ENCODE peak calls at places on chromosomes 12 and 14, in ten cellular contexts. One of them, this sample, is unnamed.

GRCh38 chr12:3323002-3323685 is 167.9 kb upstream of the PRMT8 start:
- DNase-seq in esophagus muscularis mucosa: no peak
- DNase-seq in B cell: no peak
- DNase-seq in omental fat pad: no peak
- DNase-seq in type B pancreatic cell: no peak
- DNase-seq in kidney epithelial cell: no peak
- DNase-seq in tibial artery: no peak
- DNase-seq in A549: no peak
- DNase-seq in colonic mucosa: no peak
- DNase-seq in GM13977: no peak
- DNase-seq in this sample: no peak

GRCh38 chr12:79938843-79939242 is 3.9 kb upstream of the PPP1R12A start:
- DNase-seq in esophagus muscularis mucosa: no peak
- DNase-seq in B cell: no peak
- DNase-seq in omental fat pad: no peak
- DNase-seq in type B pancreatic cell: no peak
- DNase-seq in kidney epithelial cell: no peak
- DNase-seq in tibial artery: no peak
- DNase-seq in A549: no peak
- DNase-seq in colonic mucosa: no peak
- DNase-seq in GM13977: no peak
- DNase-seq in this sample: no peak

GRCh38 chr12:96193725-96194571 is at the start of gene ELK3:
- DNase-seq in esophagus muscularis mucosa: no peak
- DNase-seq in B cell: peak
- DNase-seq in omental fat pad: no peak
- DNase-seq in type B pancreatic cell: no peak
- DNase-seq in kidney epithelial cell: no peak
- DNase-seq in tibial artery: peak
- DNase-seq in A549: peak
- DNase-seq in colonic mucosa: peak
- DNase-seq in GM13977: peak
- DNase-seq in this sample: peak

GRCh38 chr12:105928436-105928835 is 210.3 kb downstream of the NUAK1 start:
- DNase-seq in esophagus muscularis mucosa: peak
- DNase-seq in B cell: no peak
- DNase-seq in omental fat pad: no peak
- DNase-seq in type B pancreatic cell: no peak
- DNase-seq in kidney epithelial cell: no peak
- DNase-seq in tibial artery: no peak
- DNase-seq in A549: no peak
- DNase-seq in colonic mucosa: peak
- DNase-seq in GM13977: no peak
- DNase-seq in this sample: no peak

GRCh38 chr12:54560374-54560858 is 11.0 kb downstream of the PDE1B start:
- DNase-seq in esophagus muscularis mucosa: peak
- DNase-seq in B cell: peak
- DNase-seq in omental fat pad: peak
- DNase-seq in type B pancreatic cell: no peak
- DNase-seq in kidney epithelial cell: no peak
- DNase-seq in tibial artery: peak
- DNase-seq in A549: peak
- DNase-seq in colonic mucosa: peak
- DNase-seq in GM13977: peak
- DNase-seq in this sample: peak

GRCh38 chr14:87161502-87161901 is 831.5 kb downstream of the GALC start:
- DNase-seq in esophagus muscularis mucosa: no peak
- DNase-seq in B cell: no peak
- DNase-seq in omental fat pad: no peak
- DNase-seq in type B pancreatic cell: no peak
- DNase-seq in kidney epithelial cell: no peak
- DNase-seq in tibial artery: no peak
- DNase-seq in A549: no peak
- DNase-seq in colonic mucosa: no peak
- DNase-seq in GM13977: no peak
- DNase-seq in this sample: no peak

GRCh38 chr12:124337628-124338027 is 42.7 kb downstream of the RFLNA start:
- DNase-seq in esophagus muscularis mucosa: no peak
- DNase-seq in B cell: no peak
- DNase-seq in omental fat pad: no peak
- DNase-seq in type B pancreatic cell: no peak
- DNase-seq in kidney epithelial cell: no peak
- DNase-seq in tibial artery: no peak
- DNase-seq in A549: no peak
- DNase-seq in colonic mucosa: no peak
- DNase-seq in GM13977: no peak
- DNase-seq in this sample: no peak

GRCh38 chr14:70359076-70359424 is 433 bp downstream of the COX16 start:
- DNase-seq in esophagus muscularis mucosa: no peak
- DNase-seq in B cell: no peak
- DNase-seq in omental fat pad: no peak
- DNase-seq in type B pancreatic cell: no peak
- DNase-seq in kidney epithelial cell: peak
- DNase-seq in tibial artery: no peak
- DNase-seq in A549: no peak
- DNase-seq in colonic mucosa: no peak
- DNase-seq in GM13977: peak
- DNase-seq in this sample: no peak

GRCh38 chr12:119180380-119181040 is 1.8 kb downstream of the HSPB8 start:
- DNase-seq in esophagus muscularis mucosa: no peak
- DNase-seq in B cell: no peak
- DNase-seq in omental fat pad: no peak
- DNase-seq in type B pancreatic cell: no peak
- DNase-seq in kidney epithelial cell: no peak
- DNase-seq in tibial artery: peak
- DNase-seq in A549: peak
- DNase-seq in colonic mucosa: peak
- DNase-seq in GM13977: no peak
- DNase-seq in this sample: no peak

GRCh38 chr14:95662376-95663186 is 23.6 kb upstream of the TCL1B start:
- DNase-seq in esophagus muscularis mucosa: no peak
- DNase-seq in B cell: no peak
- DNase-seq in omental fat pad: no peak
- DNase-seq in type B pancreatic cell: no peak
- DNase-seq in kidney epithelial cell: no peak
- DNase-seq in tibial artery: no peak
- DNase-seq in A549: no peak
- DNase-seq in colonic mucosa: no peak
- DNase-seq in GM13977: peak
- DNase-seq in this sample: no peak

GRCh38 chr12:47894652-47895051 is 10.1 kb downstream of the VDR start:
- DNase-seq in esophagus muscularis mucosa: no peak
- DNase-seq in B cell: no peak
- DNase-seq in omental fat pad: no peak
- DNase-seq in type B pancreatic cell: no peak
- DNase-seq in kidney epithelial cell: no peak
- DNase-seq in tibial artery: no peak
- DNase-seq in A549: no peak
- DNase-seq in colonic mucosa: peak
- DNase-seq in GM13977: no peak
- DNase-seq in this sample: no peak

GRCh38 chr14:67514650-67515385 is 18.3 kb upstream of the PLEKHH1 start:
- DNase-seq in esophagus muscularis mucosa: no peak
- DNase-seq in B cell: no peak
- DNase-seq in omental fat pad: no peak
- DNase-seq in type B pancreatic cell: peak
- DNase-seq in kidney epithelial cell: no peak
- DNase-seq in tibial artery: peak
- DNase-seq in A549: no peak
- DNase-seq in colonic mucosa: peak
- DNase-seq in GM13977: peak
- DNase-seq in this sample: peak

GRCh38 chr14:60051690-60052324 is 39.9 kb upstream of the PCNX4 start:
- DNase-seq in esophagus muscularis mucosa: no peak
- DNase-seq in B cell: no peak
- DNase-seq in omental fat pad: no peak
- DNase-seq in type B pancreatic cell: no peak
- DNase-seq in kidney epithelial cell: no peak
- DNase-seq in tibial artery: no peak
- DNase-seq in A549: no peak
- DNase-seq in colonic mucosa: no peak
- DNase-seq in GM13977: no peak
- DNase-seq in this sample: no peak

GRCh38 chr14:98754343-98755025 is 517.5 kb downstream of the BCL11B start:
- DNase-seq in esophagus muscularis mucosa: peak
- DNase-seq in B cell: no peak
- DNase-seq in omental fat pad: no peak
- DNase-seq in type B pancreatic cell: no peak
- DNase-seq in kidney epithelial cell: no peak
- DNase-seq in tibial artery: no peak
- DNase-seq in A549: no peak
- DNase-seq in colonic mucosa: no peak
- DNase-seq in GM13977: no peak
- DNase-seq in this sample: no peak

GRCh38 chr14:60253649-60254048 is 4.6 kb downstream of the PPM1A start:
- DNase-seq in esophagus muscularis mucosa: no peak
- DNase-seq in B cell: no peak
- DNase-seq in omental fat pad: no peak
- DNase-seq in type B pancreatic cell: no peak
- DNase-seq in kidney epithelial cell: no peak
- DNase-seq in tibial artery: no peak
- DNase-seq in A549: no peak
- DNase-seq in colonic mucosa: no peak
- DNase-seq in GM13977: no peak
- DNase-seq in this sample: no peak

GRCh38 chr12:12398026-12398859 is 41.4 kb downstream of the BORCS5 start:
- DNase-seq in esophagus muscularis mucosa: peak
- DNase-seq in B cell: no peak
- DNase-seq in omental fat pad: peak
- DNase-seq in type B pancreatic cell: no peak
- DNase-seq in kidney epithelial cell: peak
- DNase-seq in tibial artery: peak
- DNase-seq in A549: peak
- DNase-seq in colonic mucosa: no peak
- DNase-seq in GM13977: no peak
- DNase-seq in this sample: no peak
- TF ChIP-seq CTCF in esophagus muscularis mucosa: peak
- TF ChIP-seq CTCF in B cell: no peak
- TF ChIP-seq CTCF in omental fat pad: no peak
- TF ChIP-seq CTCF in type B pancreatic cell: no peak
- TF ChIP-seq CTCF in kidney epithelial cell: no peak
- TF ChIP-seq CTCF in tibial artery: no peak
- TF ChIP-seq CTCF in A549: peak
- TF ChIP-seq CTCF in colonic mucosa: no peak
- TF ChIP-seq CTCF in GM13977: no peak
- TF ChIP-seq CTCF in this sample: no peak

DNA sequence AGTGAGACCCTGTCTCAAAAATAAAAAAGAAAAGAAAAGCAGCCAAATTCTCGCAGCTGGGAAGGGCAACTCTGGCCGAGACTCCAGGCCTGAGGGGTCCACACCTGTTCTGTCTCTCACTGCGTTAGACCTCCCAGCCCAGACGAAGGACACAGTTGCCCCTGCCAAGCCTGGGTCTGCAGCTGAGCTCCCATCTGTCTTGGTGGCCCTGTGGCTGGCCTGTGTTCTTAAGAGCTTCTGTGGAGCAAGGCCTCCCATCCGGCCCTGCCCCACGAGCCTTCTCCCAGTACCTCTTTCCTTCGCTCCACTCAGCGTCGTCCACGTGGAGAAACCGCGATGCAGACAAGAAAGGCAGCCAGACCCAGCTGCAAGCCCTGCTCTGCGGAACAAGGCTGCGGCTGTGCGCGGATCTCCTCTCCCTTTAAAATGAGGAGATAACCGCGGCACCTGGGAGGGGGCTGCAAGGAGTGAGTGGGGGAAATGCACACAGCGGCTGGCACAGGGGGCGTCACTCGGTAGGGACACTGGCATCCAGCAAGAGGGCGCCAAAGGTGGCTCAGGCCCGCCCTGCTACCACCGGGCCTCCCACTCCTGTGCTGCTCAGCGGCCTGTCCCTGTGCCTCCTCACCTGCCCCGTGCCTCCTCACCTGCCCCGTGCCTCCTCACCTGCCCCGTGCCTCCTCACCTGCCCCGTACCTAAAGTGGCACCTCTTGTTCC is 42.4 kb downstream of the LRRC74A start:
- DNase-seq in esophagus muscularis mucosa: no peak
- DNase-seq in B cell: no peak
- DNase-seq in omental fat pad: no peak
- DNase-seq in type B pancreatic cell: no peak
- DNase-seq in kidney epithelial cell: no peak
- DNase-seq in tibial artery: no peak
- DNase-seq in A549: no peak
- DNase-seq in colonic mucosa: no peak
- DNase-seq in GM13977: no peak
- DNase-seq in this sample: no peak
- TF ChIP-seq CTCF in esophagus muscularis mucosa: no peak
- TF ChIP-seq CTCF in B cell: no peak
- TF ChIP-seq CTCF in omental fat pad: no peak
- TF ChIP-seq CTCF in type B pancreatic cell: no peak
- TF ChIP-seq CTCF in kidney epithelial cell: no peak
- TF ChIP-seq CTCF in tibial artery: no peak
- TF ChIP-seq CTCF in A549: no peak
- TF ChIP-seq CTCF in colonic mucosa: no peak
- TF ChIP-seq CTCF in GM13977: no peak
- TF ChIP-seq CTCF in this sample: no peak

GRCh38 chr12:977163-977562 is 13.9 kb upstream of the ERC1 start:
- DNase-seq in esophagus muscularis mucosa: no peak
- DNase-seq in B cell: no peak
- DNase-seq in omental fat pad: no peak
- DNase-seq in type B pancreatic cell: no peak
- DNase-seq in kidney epithelial cell: no peak
- DNase-seq in tibial artery: no peak
- DNase-seq in A549: no peak
- DNase-seq in colonic mucosa: no peak
- DNase-seq in GM13977: no peak
- DNase-seq in this sample: no peak
- TF ChIP-seq CTCF in esophagus muscularis mucosa: no peak
- TF ChIP-seq CTCF in B cell: no peak
- TF ChIP-seq CTCF in omental fat pad: no peak
- TF ChIP-seq CTCF in type B pancreatic cell: no peak
- TF ChIP-seq CTCF in kidney epithelial cell: no peak
- TF ChIP-seq CTCF in tibial artery: no peak
- TF ChIP-seq CTCF in A549: no peak
- TF ChIP-seq CTCF in colonic mucosa: no peak
- TF ChIP-seq CTCF in GM13977: no peak
- TF ChIP-seq CTCF in this sample: no peak

DNA sequence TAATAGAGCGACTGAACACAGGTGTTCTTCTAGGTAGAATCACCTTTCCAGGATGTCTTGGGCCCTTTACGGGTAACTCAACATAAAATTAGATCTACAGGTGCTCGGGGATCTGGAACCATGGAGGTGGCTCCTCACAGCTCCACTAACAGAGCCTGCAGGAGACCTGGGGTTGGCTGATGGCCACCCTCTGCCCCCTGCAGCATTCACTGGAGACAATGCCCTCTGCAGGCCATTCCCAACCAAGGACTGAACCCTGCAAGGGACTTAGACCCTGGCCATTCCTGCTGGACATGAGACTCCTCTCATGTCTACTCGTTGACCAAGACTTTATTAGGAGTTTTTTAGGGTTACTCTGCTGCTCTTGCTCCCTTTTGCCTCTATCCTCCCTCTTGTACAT is 58.5 kb upstream of the PPP4R3A start:
- DNase-seq in esophagus muscularis mucosa: peak
- DNase-seq in B cell: no peak
- DNase-seq in omental fat pad: no peak
- DNase-seq in type B pancreatic cell: no peak
- DNase-seq in kidney epithelial cell: no peak
- DNase-seq in tibial artery: no peak
- DNase-seq in A549: peak
- DNase-seq in colonic mucosa: no peak
- DNase-seq in GM13977: no peak
- DNase-seq in this sample: no peak
- TF ChIP-seq CTCF in esophagus muscularis mucosa: no peak
- TF ChIP-seq CTCF in B cell: no peak
- TF ChIP-seq CTCF in omental fat pad: no peak
- TF ChIP-seq CTCF in type B pancreatic cell: no peak
- TF ChIP-seq CTCF in kidney epithelial cell: no peak
- TF ChIP-seq CTCF in tibial artery: no peak
- TF ChIP-seq CTCF in A549: no peak
- TF ChIP-seq CTCF in colonic mucosa: no peak
- TF ChIP-seq CTCF in GM13977: no peak
- TF ChIP-seq CTCF in this sample: no peak

GRCh38 chr12:125734137-125734536 is 668.9 kb downstream of the AACS start:
- DNase-seq in esophagus muscularis mucosa: no peak
- DNase-seq in B cell: no peak
- DNase-seq in omental fat pad: no peak
- DNase-seq in type B pancreatic cell: no peak
- DNase-seq in kidney epithelial cell: no peak
- DNase-seq in tibial artery: no peak
- DNase-seq in A549: peak
- DNase-seq in colonic mucosa: no peak
- DNase-seq in GM13977: no peak
- DNase-seq in this sample: no peak
- TF ChIP-seq CTCF in esophagus muscularis mucosa: no peak
- TF ChIP-seq CTCF in B cell: no peak
- TF ChIP-seq CTCF in omental fat pad: no peak
- TF ChIP-seq CTCF in type B pancreatic cell: peak
- TF ChIP-seq CTCF in kidney epithelial cell: no peak
- TF ChIP-seq CTCF in tibial artery: no peak
- TF ChIP-seq CTCF in A549: no peak
- TF ChIP-seq CTCF in colonic mucosa: no peak
- TF ChIP-seq CTCF in GM13977: no peak
- TF ChIP-seq CTCF in this sample: no peak